ENCODE peak calls at places on chromosome 19, in ten cellular contexts. Q is fibroblast of mammary gland, L is colonic mucosa, C is fibroblast of the aortic adventitia, T is ascending aorta, J is A549, R is AG09309, I is endodermal cell, G is lung, K is body of pancreas. W is an unnamed sample.

GRCh38 chr19:3284759-3285646 is 60.5 kb downstream of the CELF5 start:
- DNase-seq in G (peak), R (no peak), Q (peak), T (no peak), L (peak), I (peak), C (peak), K (peak), J (peak), W (no peak)

GRCh38 chr19:1132625-1133383 is 29.0 kb downstream of the GPX4 start:
- DNase-seq in I (no peak), Q (peak), L (no peak), G (no peak), J (no peak), C (no peak), T (no peak), K (no peak), R (no peak), W (no peak)

GRCh38 chr19:9187191-9187590 is 8.4 kb downstream of the OR7D2 start:
- DNase-seq in I (no peak), L (no peak), R (no peak), Q (no peak), C (no peak), T (no peak), J (no peak), G (no peak), K (no peak), W (no peak)

GRCh38 chr19:31126236-31126635 is 223.0 kb downstream of the TSHZ3 start:
- DNase-seq in G (no peak), Q (no peak), J (no peak), T (peak), I (no peak), C (peak), R (no peak), K (no peak), L (no peak), W (no peak)

GRCh38 chr19:30780032-30780431 is 407.8 kb downstream of the ZNF536 start:
- DNase-seq in G (no peak), I (no peak), K (no peak), L (no peak), J (no peak), Q (peak), T (no peak), R (no peak), C (no peak), W (no peak)

GRCh38 chr19:8208710-8209110 is 460 bp upstream of the CERS4 start:
- DNase-seq in L (peak), G (peak), I (no peak), R (no peak), J (no peak), K (no peak), Q (no peak), T (peak), C (peak), W (no peak)

GRCh38 chr19:56111601-56112312 is 9.3 kb downstream of the ZNF787 start:
- DNase-seq in T (peak), K (peak), L (peak), C (no peak), J (no peak), Q (no peak), R (no peak), I (no peak), G (peak), W (peak)

GRCh38 chr19:50835103-50835784 is 1.9 kb upstream of the KLK15 start:
- DNase-seq in I (no peak), G (no peak), J (peak), K (peak), C (no peak), T (no peak), L (peak), Q (no peak), R (no peak), W (no peak)

GRCh38 chr19:45613926-45614725 is 12.1 kb upstream of the GPR4 start:
- DNase-seq in L (peak), J (peak), I (no peak), R (peak), G (no peak), T (no peak), K (peak), C (peak), Q (peak), W (peak)

GRCh38 chr19:5547881-5548280 is 19.9 kb downstream of the TINCR start:
- DNase-seq in Q (peak), G (no peak), J (peak), C (peak), L (no peak), I (peak), K (no peak), T (no peak), R (no peak), W (no peak)

GRCh38 chr19:7978196-7978825 is 27.1 kb downstream of the ELAVL1 start:
- DNase-seq in Q (no peak), G (no peak), K (no peak), C (no peak), L (no peak), R (no peak), T (no peak), J (no peak), I (no peak), W (no peak)

GRCh38 chr19:58558066-58558622 is at the start of gene UBE2M:
- DNase-seq in C (peak), R (no peak), J (no peak), L (peak), I (peak), K (peak), G (peak), T (peak), Q (peak), W (no peak)

GRCh38 chr19:2627319-2627829 is 75.1 kb downstream of the GNG7 start:
- DNase-seq in C (peak), R (peak), I (no peak), J (peak), T (peak), K (peak), Q (peak), G (peak), L (no peak), W (peak)

GRCh38 chr19:40286674-40287421 is 1.7 kb upstream of the AKT2 start:
- DNase-seq in T (no peak), Q (peak), L (no peak), C (no peak), G (no peak), K (no peak), I (no peak), R (no peak), J (no peak), W (no peak)
- H3K4me3 ChIP-seq in T (no peak), Q (no peak), L (no peak), C (no peak), G (no peak), K (no peak), I (no peak), R (no peak), J (no peak), W (no peak)

GRCh38 chr19:49809155-49809986 is 3.7 kb downstream of the FUZ start:
- DNase-seq in C (peak), G (peak), J (peak), R (no peak), I (peak), L (peak), K (peak), T (peak), Q (no peak), W (peak)
- TF ChIP-seq CTCF in C (no peak), G (no peak), J (peak), R (no peak), I (peak), L (no peak), K (no peak), T (peak), Q (no peak), W (no peak)

GRCh38 chr19:17998827-17999150 is 9.2 kb upstream of the ARRDC2 start:
- DNase-seq in C (no peak), R (no peak), J (no peak), I (no peak), L (no peak), Q (no peak), G (no peak), T (no peak), K (no peak), W (no peak)

GRCh38 chr19:17999685-18000479 is 8.1 kb upstream of the ARRDC2 start:
- DNase-seq in K (no peak), L (no peak), T (no peak), G (no peak), J (no peak), R (no peak), I (no peak), Q (no peak), C (no peak), W (no peak)

GRCh38 chr19:18000981-18001836 is 6.8 kb upstream of the ARRDC2 start:
- DNase-seq in J (peak), G (peak), I (peak), L (peak), Q (peak), R (peak), C (peak), T (peak), K (peak), W (no peak)

GRCh38 chr19:18001837-18002345 is 6.1 kb upstream of the ARRDC2 start:
- DNase-seq in I (no peak), C (no peak), J (no peak), L (no peak), Q (no peak), R (no peak), K (no peak), G (no peak), T (no peak), W (no peak)

DNA sequence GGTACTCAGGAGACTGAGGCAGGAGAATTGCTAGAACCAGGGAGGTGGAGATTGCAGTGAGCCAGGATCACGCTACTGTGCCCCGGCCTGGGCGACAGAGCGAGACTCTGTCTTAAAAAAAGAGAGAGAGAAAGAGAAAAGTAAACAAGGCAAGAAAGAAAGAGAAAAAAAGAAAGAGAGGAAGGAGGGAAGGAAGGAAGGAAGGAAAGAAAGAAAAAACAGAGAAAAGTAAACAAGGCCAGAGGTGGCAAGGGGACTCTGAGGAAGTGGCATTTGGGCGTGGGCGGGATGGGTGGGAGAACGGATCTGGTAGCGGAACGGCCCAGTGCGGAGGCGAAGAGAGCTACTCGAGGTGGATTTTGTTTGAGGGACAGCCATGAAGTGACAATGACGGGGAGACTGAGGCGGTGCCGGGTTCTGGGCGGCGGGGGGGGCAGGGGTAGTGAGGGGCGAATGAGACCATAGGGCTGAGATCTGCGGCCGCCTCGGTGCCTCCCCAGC is 7.4 kb upstream of the ARRDC2 start:
- DNase-seq in R (no peak), C (no peak), K (no peak), J (no peak), G (no peak), Q (no peak), T (no peak), L (no peak), I (no peak), W (no peak)
- H3K4me3 ChIP-seq in R (peak), C (peak), K (no peak), J (peak), G (no peak), Q (peak), T (peak), L (peak), I (peak), W (peak)

DNA sequence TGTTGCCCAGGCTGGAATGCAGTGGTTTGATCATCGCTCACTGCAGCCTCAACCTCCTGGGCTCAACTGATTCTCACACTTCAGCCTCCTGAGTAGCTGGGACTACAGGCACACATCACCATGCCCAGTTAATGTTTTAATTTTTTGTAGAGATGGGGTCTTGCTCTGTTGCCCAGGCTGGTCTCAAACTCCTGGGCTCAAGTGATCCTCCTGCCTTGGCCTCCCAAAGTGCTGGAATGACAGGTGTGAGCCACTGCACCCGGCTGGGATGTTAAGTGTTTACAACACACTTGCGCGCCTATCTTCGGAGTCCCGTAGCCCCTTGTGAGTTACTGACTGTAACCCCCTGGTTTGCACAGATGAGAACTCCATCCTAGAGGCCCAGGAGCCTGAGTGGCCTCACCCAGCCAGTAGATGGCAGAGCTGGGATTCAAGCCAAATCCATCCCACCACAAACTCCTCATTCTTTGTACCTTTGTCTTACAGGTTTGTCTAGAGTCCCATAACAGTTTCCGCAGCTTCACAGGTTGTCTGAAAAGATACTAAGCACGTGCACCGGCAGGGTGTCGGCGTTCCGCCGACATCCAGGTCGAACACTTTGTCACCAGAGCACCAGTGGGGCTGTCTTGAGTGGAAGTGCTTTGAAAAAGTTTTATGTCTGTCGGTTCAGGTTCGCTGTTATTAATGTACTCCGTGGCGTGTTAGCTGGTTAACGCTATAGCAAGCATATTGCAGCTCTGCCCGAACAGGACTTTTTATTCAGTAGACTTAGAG is 14.7 kb downstream of the MAG start:
- DNase-seq in L (no peak), R (no peak), Q (no peak), K (no peak), G (no peak), C (no peak), I (peak), J (peak), T (no peak), W (no peak)
- TF ChIP-seq CTCF in L (no peak), R (peak), Q (no peak), K (no peak), G (no peak), C (peak), I (peak), J (peak), T (no peak), W (peak)

DNA sequence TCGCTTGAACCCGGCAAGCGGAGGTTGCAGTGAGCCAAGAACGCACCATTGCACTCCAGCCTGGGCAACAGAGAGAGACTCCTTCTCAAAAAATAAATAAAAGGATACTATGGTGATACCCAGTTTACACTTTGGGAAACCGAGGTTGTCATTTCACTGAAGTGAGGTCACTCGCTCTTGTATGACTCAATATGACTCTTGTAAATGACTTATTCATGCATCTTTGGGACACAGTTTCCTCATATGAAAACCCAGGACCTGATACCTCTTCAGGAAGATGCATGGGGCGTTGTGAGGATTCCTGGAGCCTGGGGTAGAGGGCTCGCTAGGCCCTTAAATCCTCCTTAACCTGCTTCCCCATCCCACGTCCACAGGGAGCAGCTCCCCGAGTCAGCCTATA is 4.5 kb downstream of the PSMD8 start:
- DNase-seq in R (no peak), G (no peak), C (no peak), L (no peak), J (no peak), Q (peak), I (no peak), T (no peak), K (no peak), W (no peak)
- H3K4me3 ChIP-seq in R (no peak), G (no peak), C (no peak), L (no peak), J (no peak), Q (no peak), I (no peak), T (no peak), K (no peak), W (no peak)